ENCODE peak calls at places on chromosomes 2 and 18, in nine cellular contexts. D is AG09309; J is GM03348; Y is fibroblast of pulmonary artery; Z is mesendoderm; P is activated CD4-positive, alpha-beta T cell treated with anti-CD3 and anti-CD28 coated beads for 48 hours; A is astrocyte of the hippocampus; Q is AG04449; N is stimulated activated CD4-positive, alpha-beta T cell treated with anti-CD3 and anti-CD28 coated beads, Interleukin-2, amount 100 ng/mL, for 4 hours. K is an unnamed sample.

GRCh38 chr2:191862371-191862770 is 15.5 kb upstream of the CAVIN2 start:
- DNase-seq in D (no peak), J (no peak), Y (no peak), Z (no peak), P (no peak), A (no peak), Q (no peak), N (no peak), K (no peak)

GRCh38 chr18:9586814-9587213 is 27.5 kb downstream of the PPP4R1 start:
- DNase-seq in D (no peak), J (no peak), Y (no peak), Z (no peak), P (no peak), A (no peak), Q (no peak), N (no peak), K (no peak)

GRCh38 chr18:55206941-55207340 is 247.7 kb upstream of the CCDC68 start:
- DNase-seq in D (no peak), J (peak; percentile 21), Y (no peak), Z (no peak), P (no peak), A (no peak), Q (no peak), N (no peak), K (no peak)

GRCh38 chr2:979286-979928 is 28.8 kb downstream of the SNTG2 start:
- DNase-seq in D (no peak), J (no peak), Y (no peak), Z (no peak), P (no peak), A (peak; percentile 10), Q (no peak), N (no peak), K (no peak)

GRCh38 chr2:126719191-126720030 is 63.5 kb downstream of the GYPC start:
- DNase-seq in D (no peak), J (no peak), Y (no peak), Z (no peak), P (no peak), A (no peak), Q (no peak), N (no peak), K (no peak)

GRCh38 chr2:3446381-3446780 is 66.9 kb downstream of the TRAPPC12 start:
- DNase-seq in D (no peak), J (no peak), Y (no peak), Z (no peak), P (no peak), A (no peak), Q (no peak), N (no peak), K (no peak)

GRCh38 chr2:137886432-137886831 is 77.8 kb upstream of the HNMT start:
- DNase-seq in D (no peak), J (no peak), Y (no peak), Z (peak; percentile 71), P (no peak), A (no peak), Q (no peak), N (no peak), K (no peak)

GRCh38 chr2:215280326-215280725 is 31.5 kb upstream of the ATIC start:
- DNase-seq in D (no peak), J (no peak), Y (peak; percentile 15), Z (no peak), P (no peak), A (peak; percentile 38), Q (no peak), N (no peak), K (peak; percentile 54)

GRCh38 chr2:86622878-86623548 is 652 bp downstream of the RNF103 start:
- DNase-seq in D (no peak), J (peak; percentile 88), Y (no peak), Z (no peak), P (peak; percentile 62), A (no peak), Q (no peak), N (peak; percentile 6), K (no peak)

GRCh38 chr2:70523996-70524965 is 29.3 kb downstream of the TGFA start:
- DNase-seq in D (peak; percentile 28), J (peak; percentile 93), Y (peak; percentile 60), Z (peak; percentile 81), P (peak; percentile 14), A (peak; percentile 95), Q (peak; percentile 26), N (no peak), K (no peak)

GRCh38 chr2:240205348-240205747 is 64.9 kb upstream of the OTOS start:
- DNase-seq in D (peak; percentile 16), J (peak; percentile 60), Y (peak; percentile 27), Z (peak; percentile 7), P (peak; percentile 87), A (peak; percentile 73), Q (no peak), N (peak; percentile 9), K (no peak)

GRCh38 chr2:70029814-70030409 is 57.4 kb upstream of the PCBP1 start:
- DNase-seq in D (peak; percentile 62), J (peak; percentile 87), Y (peak; percentile 88), Z (peak; percentile 91), P (no peak), A (peak; percentile 26), Q (no peak), N (no peak), K (no peak)

GRCh38 chr2:173136614-173137013 is 61.0 kb downstream of the MAP3K20 start:
- DNase-seq in D (no peak), J (no peak), Y (no peak), Z (no peak), P (no peak), A (no peak), Q (no peak), N (no peak), K (no peak)

GRCh38 chr2:15939854-15940660 is at the start of gene MYCN:
- DNase-seq in D (no peak), J (no peak), Y (peak; percentile 42), Z (peak; percentile 98), P (peak; percentile 63), A (peak; percentile 82), Q (no peak), N (no peak), K (no peak)

GRCh38 chr2:50346586-50347351 is 685.2 kb downstream of the NRXN1 start:
- DNase-seq in D (no peak), J (peak; percentile 5), Y (no peak), Z (peak; percentile 20), P (no peak), A (peak; percentile 11), Q (no peak), N (no peak), K (no peak)

GRCh38 chr2:72423766-72424165 is 276.1 kb upstream of the CYP26B1 start:
- DNase-seq in D (no peak), J (peak; percentile 28), Y (no peak), Z (no peak), P (no peak), A (no peak), Q (no peak), N (no peak), K (no peak)